ENCODE peak calls at places on chromosomes 5 and 9, in four cellular contexts. S is GM12878, X is K562, Z is HepG2. Q is an unnamed sample.

GRCh38 chr9:129405089-129405830 is 215.6 kb downstream of the C9orf50 start:
- DNase-seq in S (no peak), X (no peak), Z (peak), Q (no peak)

GRCh38 chr9:113274474-113275146 is 762 bp downstream of the CDC26 start:
- DNase-seq in S (peak), X (peak), Z (peak), Q (peak)

GRCh38 chr5:158754018-158754514 is 345.6 kb downstream of the EBF1 start:
- DNase-seq in S (no peak), X (no peak), Z (no peak), Q (no peak)

GRCh38 chr5:315488-316209 is 5.9 kb upstream of the AHRR start:
- DNase-seq in S (no peak), X (no peak), Z (no peak), Q (no peak)

GRCh38 chr5:174490717-174491116 is 233.7 kb upstream of the MSX2 start:
- DNase-seq in S (no peak), X (no peak), Z (no peak), Q (no peak)

GRCh38 chr9:134063088-134063875 is 4.5 kb downstream of the BRD3 start:
- DNase-seq in S (no peak), X (no peak), Z (no peak), Q (no peak)

GRCh38 chr5:151492729-151493128 is 45.3 kb downstream of the SLC36A1 start:
- DNase-seq in S (no peak), X (no peak), Z (no peak), Q (no peak)

GRCh38 chr9:113164536-113165300 is 13.9 kb downstream of the SLC31A2 start:
- DNase-seq in S (no peak), X (no peak), Z (no peak), Q (no peak)

GRCh38 chr5:175880213-175880612 is 8.8 kb downstream of the CPLX2 start:
- DNase-seq in S (no peak), X (no peak), Z (no peak), Q (no peak)

GRCh38 chr5:96861044-96861443 is 15.3 kb upstream of the ERAP2 start:
- DNase-seq in S (no peak), X (no peak), Z (no peak), Q (no peak)

GRCh38 chr5:82525626-82526025 is 247.5 kb upstream of the RPS23 start:
- DNase-seq in S (no peak), X (no peak), Z (no peak), Q (no peak)

GRCh38 chr5:28344803-28345433 is 1306.5 kb upstream of the CDH9 start:
- DNase-seq in S (peak), X (peak), Z (peak), Q (peak)

GRCh38 chr5:69295088-69295754 is 37.4 kb downstream of the CCDC125 start:
- DNase-seq in S (no peak), X (no peak), Z (no peak), Q (peak)

GRCh38 chr5:52705720-52706119 is 82.0 kb upstream of the ITGA1 start:
- DNase-seq in S (no peak), X (no peak), Z (no peak), Q (peak)

GRCh38 chr5:11596657-11597071 is 307.6 kb downstream of the CTNND2 start:
- DNase-seq in S (no peak), X (no peak), Z (peak), Q (no peak)

GRCh38 chr5:95823241-95823737 is 763 bp upstream of the GLRX start:
- DNase-seq in S (no peak), X (no peak), Z (no peak), Q (no peak)

GRCh38 chr5:4941957-4942830 is 197.9 kb upstream of the ADAMTS16 start:
- DNase-seq in S (no peak), X (peak), Z (no peak), Q (no peak)

GRCh38 chr5:177468329-177469058 is 4.9 kb downstream of the DBN1 start:
- DNase-seq in S (no peak), X (no peak), Z (peak), Q (no peak)

GRCh38 chr5:33662721-33663435 is 222.1 kb downstream of the TARS1 start:
- DNase-seq in S (no peak), X (no peak), Z (no peak), Q (no peak)

GRCh38 chr9:19252174-19252884 is 21.8 kb downstream of the DENND4C start:
- DNase-seq in S (no peak), X (no peak), Z (no peak), Q (no peak)

GRCh38 chr9:125521462-125522327 is 185.3 kb downstream of the MAPKAP1 start:
- DNase-seq in S (no peak), X (no peak), Z (peak), Q (peak)

GRCh38 chr9:33438926-33439511 is 8.4 kb downstream of the AQP3 start:
- DNase-seq in S (no peak), X (no peak), Z (no peak), Q (no peak)

GRCh38 chr5:140916325-140916724 is 9.8 kb upstream of the PCDHAC1 start:
- DNase-seq in S (no peak), X (no peak), Z (no peak), Q (no peak)

GRCh38 chr5:139445325-139446170 is 6.2 kb upstream of the DNAJC18 start:
- DNase-seq in S (no peak), X (no peak), Z (no peak), Q (peak)

GRCh38 chr5:146072595-146072994 is 32.8 kb downstream of the PLAC8L1 start:
- DNase-seq in S (no peak), X (no peak), Z (no peak), Q (no peak)

GRCh38 chr5:6159864-6160199 is 218.5 kb downstream of the MED10 start:
- DNase-seq in S (no peak), X (no peak), Z (no peak), Q (no peak)

GRCh38 chr5:35938518-35939227 is at the start of gene CAPSL:
- DNase-seq in S (no peak), X (no peak), Z (no peak), Q (peak)

GRCh38 chr5:10090074-10090473 is 159.6 kb downstream of the ATPSCKMT start:
- DNase-seq in S (no peak), X (no peak), Z (no peak), Q (no peak)

GRCh38 chr9:4293293-4293931 is 6.5 kb downstream of the GLIS3 start:
- DNase-seq in S (no peak), X (no peak), Z (no peak), Q (peak)

GRCh38 chr9:34375901-34376595 is 650 bp downstream of the MYORG start:
- DNase-seq in S (no peak), X (peak), Z (peak), Q (peak)

GRCh38 chr9:107276966-107277710 is 5.9 kb upstream of the RAD23B start:
- DNase-seq in S (no peak), X (no peak), Z (no peak), Q (no peak)

GRCh38 chr9:79512251-79512650 is 59.5 kb upstream of the TLE4 start:
- DNase-seq in S (no peak), X (no peak), Z (no peak), Q (no peak)

GRCh38 chr5:149054416-149054815 is 8.4 kb downstream of the SH3TC2 start:
- DNase-seq in S (no peak), X (no peak), Z (no peak), Q (no peak)

GRCh38 chr5:23484094-23484493 is 23.3 kb upstream of the PRDM9 start:
- DNase-seq in S (no peak), X (no peak), Z (no peak), Q (no peak)

GRCh38 chr9:136117291-136118060 is 1.2 kb downstream of the TMEM250 start:
- DNase-seq in S (no peak), X (no peak), Z (peak), Q (no peak)

GRCh38 chr9:107784235-107784958 is 294.8 kb upstream of the KLF4 start:
- DNase-seq in S (no peak), X (peak), Z (no peak), Q (peak)

GRCh38 chr5:72137826-72138409 is 30.6 kb downstream of the MAP1B start:
- DNase-seq in S (no peak), X (peak), Z (peak), Q (peak)

GRCh38 chr9:108297025-108297424 is 558.8 kb downstream of the ACTL7B start:
- DNase-seq in S (no peak), X (no peak), Z (no peak), Q (no peak)

GRCh38 chr5:133446440-133446839 is 165.9 kb downstream of the FSTL4 start:
- DNase-seq in S (no peak), X (no peak), Z (no peak), Q (no peak)

GRCh38 chr5:171927345-171927941 is 79.0 kb downstream of the FBXW11 start:
- DNase-seq in S (no peak), X (no peak), Z (no peak), Q (no peak)

GRCh38 chr5:73322453-73323076 is 126.0 kb downstream of the FOXD1 start:
- DNase-seq in S (no peak), X (no peak), Z (no peak), Q (no peak)
- H2AFZ ChIP-seq in S (no peak), X (no peak), Z (no peak), Q (no peak)

GRCh38 chr9:70444904-70445303 is 30.4 kb upstream of the KLF9 start:
- DNase-seq in S (no peak), X (no peak), Z (no peak), Q (no peak)

GRCh38 chr9:70438341-70438924 is 24.0 kb upstream of the KLF9 start:
- DNase-seq in S (no peak), X (peak), Z (peak), Q (peak)

GRCh38 chr9:70442328-70442848 is 27.9 kb upstream of the KLF9 start:
- DNase-seq in S (no peak), X (no peak), Z (no peak), Q (no peak)

GRCh38 chr9:70439991-70440706 is 25.7 kb upstream of the KLF9 start:
- DNase-seq in S (no peak), X (no peak), Z (no peak), Q (no peak)

GRCh38 chr9:70441622-70442021 is 27.2 kb upstream of the KLF9 start:
- DNase-seq in S (no peak), X (no peak), Z (peak), Q (no peak)
- TF ChIP-seq MYC in S (no peak), X (no peak), Z (no peak), Q (no peak)

GRCh38 chr9:137255448-137256114 is 454 bp downstream of the NELFB start:
- DNase-seq in S (no peak), X (peak), Z (peak), Q (peak)

GRCh38 chr9:137253717-137254623 is 1.2 kb upstream of the NELFB start:
- DNase-seq in S (no peak), X (no peak), Z (no peak), Q (no peak)

GRCh38 chr9:137256362-137256761 is 1.2 kb downstream of the NELFB start:
- DNase-seq in S (no peak), X (no peak), Z (no peak), Q (no peak)

GRCh38 chr9:137256839-137257238 is 1.7 kb downstream of the NELFB start:
- DNase-seq in S (no peak), X (no peak), Z (no peak), Q (no peak)

DNA sequence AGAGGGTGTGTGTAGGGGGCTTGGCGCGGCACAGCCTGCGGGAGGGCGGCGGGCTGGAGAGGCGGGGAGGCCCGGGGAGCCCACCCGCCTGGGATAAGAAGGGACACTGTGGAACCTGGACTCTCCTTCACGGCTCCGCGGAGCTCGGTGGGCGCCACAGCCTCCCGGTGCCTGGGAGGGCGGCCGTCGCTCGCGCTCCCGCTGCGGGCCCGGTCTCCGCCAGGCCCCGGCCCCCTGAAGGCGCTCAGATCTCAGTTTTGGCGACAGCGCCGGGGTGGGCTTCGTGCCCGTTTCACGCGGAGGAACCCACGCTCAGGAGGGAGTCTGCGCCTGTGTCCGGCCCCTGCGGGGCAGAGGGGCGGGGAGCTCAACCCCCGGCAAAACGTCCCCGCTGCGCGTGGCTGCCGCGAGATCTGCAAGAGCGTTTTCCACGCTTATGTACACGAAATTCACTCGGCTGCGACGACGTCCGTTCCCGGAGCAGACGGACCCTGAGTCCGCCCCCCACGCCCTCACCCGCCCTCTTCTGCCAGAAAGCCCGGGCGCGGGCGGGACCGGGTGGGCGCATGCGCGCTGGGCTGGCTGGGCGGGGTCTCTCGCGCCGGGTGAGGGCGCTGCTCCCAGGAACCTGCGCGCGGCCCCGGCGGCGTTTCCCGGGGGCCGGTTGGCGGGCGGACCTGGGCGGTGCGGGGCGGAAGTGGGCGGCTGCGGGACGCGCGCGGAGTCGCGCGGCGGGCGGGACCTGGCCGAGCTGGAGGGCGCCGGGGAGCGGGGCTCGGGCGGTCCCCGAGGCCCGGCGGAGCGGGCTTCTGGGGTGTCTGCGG is at the start of gene NELFB:
- DNase-seq in S (peak), X (peak), Z (peak), Q (peak)
- H2AFZ ChIP-seq in S (peak), X (peak), Z (no peak), Q (peak)

GRCh38 chr5:58076473-58077257 is 383.2 kb downstream of the PLK2 start:
- DNase-seq in S (no peak), X (no peak), Z (no peak), Q (peak)
- TF ChIP-seq MYC in S (no peak), X (no peak), Z (no peak), Q (no peak)

DNA sequence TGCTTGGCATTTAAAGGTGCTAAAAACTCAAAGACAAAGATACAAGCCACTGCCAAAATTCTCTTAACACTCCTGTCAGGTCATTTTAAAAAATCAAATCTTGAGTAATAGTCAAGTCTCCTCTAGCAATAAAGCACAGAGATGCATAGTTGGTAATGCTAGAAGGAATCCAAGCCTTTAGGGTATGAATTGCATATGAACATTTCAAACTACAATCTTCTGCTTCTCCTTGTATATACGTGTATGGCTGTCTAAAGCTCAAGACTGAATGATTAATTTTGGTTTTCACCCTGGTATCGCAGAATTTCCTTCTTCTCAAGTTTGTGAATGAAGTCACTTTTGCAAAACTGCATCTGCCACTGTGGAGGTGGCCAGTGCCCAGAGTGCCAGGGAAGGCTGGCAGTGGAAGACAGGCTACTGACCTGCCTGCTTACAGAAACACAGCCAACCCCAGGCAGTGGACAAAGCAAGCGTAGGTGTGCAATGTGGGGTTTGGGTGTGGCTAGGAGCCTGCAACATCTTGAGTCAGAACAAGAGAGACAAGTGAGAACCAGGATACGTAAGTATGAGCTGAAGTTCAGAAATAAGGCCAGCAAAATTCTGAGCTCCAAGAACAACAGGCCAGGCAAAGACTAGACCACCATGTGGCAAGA is 22.8 kb downstream of the MYO10 start:
- DNase-seq in S (no peak), X (no peak), Z (no peak), Q (no peak)
- H2AFZ ChIP-seq in S (no peak), X (no peak), Z (no peak), Q (no peak)